ENCODE peak calls at places on chromosomes 6 and 20, in five cellular contexts. Q, W, P, I and U are unnamed samples.

GRCh38 chr20:14495066-14495465 is 157.7 kb upstream of the FLRT3 start:
- DNase-seq in Q (no peak), W (no peak), P (no peak), I (no peak), U (no peak)

GRCh38 chr6:87718662-87719433 is 16.8 kb upstream of the AKIRIN2 start:
- DNase-seq in Q (no peak), W (no peak), P (no peak), I (peak), U (no peak)

GRCh38 chr20:47922280-47922675 is 137.0 kb upstream of the SULF2 start:
- DNase-seq in Q (no peak), W (no peak), P (no peak), I (no peak), U (no peak)

GRCh38 chr6:71294121-71294523 is 5.5 kb downstream of the OGFRL1 start:
- DNase-seq in Q (no peak), W (no peak), P (no peak), I (no peak), U (no peak)

GRCh38 chr20:44714701-44715494 is at the start of gene CCN5:
- DNase-seq in Q (peak), W (peak), P (peak), I (peak), U (peak)

GRCh38 chr20:37901667-37902503 is 1.0 kb upstream of the VSTM2L start:
- DNase-seq in Q (peak), W (no peak), P (peak), I (no peak), U (peak)

GRCh38 chr6:31888281-31889258 is 8.9 kb downstream of the EHMT2 start:
- DNase-seq in Q (peak), W (no peak), P (peak), I (peak), U (no peak)

GRCh38 chr6:90428514-90428913 is 131.9 kb upstream of the BACH2 start:
- DNase-seq in Q (no peak), W (no peak), P (no peak), I (no peak), U (no peak)

GRCh38 chr20:62219101-62219991 is 732 bp downstream of the HRH3 start:
- DNase-seq in Q (no peak), W (no peak), P (no peak), I (no peak), U (no peak)

GRCh38 chr6:15595461-15596173 is 67.2 kb downstream of the DTNBP1 start:
- DNase-seq in Q (no peak), W (no peak), P (no peak), I (no peak), U (peak)

GRCh38 chr6:112357801-112358200 is 10.7 kb downstream of the RFPL4B start:
- DNase-seq in Q (no peak), W (no peak), P (no peak), I (no peak), U (no peak)

GRCh38 chr6:158903801-158904200 is 84.6 kb upstream of the EZR start:
- DNase-seq in Q (no peak), W (no peak), P (no peak), I (no peak), U (no peak)

GRCh38 chr20:63498950-63499332 is at the start of gene EEF1A2:
- DNase-seq in Q (peak), W (peak), P (peak), I (no peak), U (peak)

GRCh38 chr20:38270869-38271608 is 10.5 kb upstream of the KIAA1755 start:
- DNase-seq in Q (no peak), W (peak), P (no peak), I (no peak), U (no peak)

GRCh38 chr20:48186915-48187314 is 401.6 kb upstream of the SULF2 start:
- DNase-seq in Q (no peak), W (no peak), P (no peak), I (no peak), U (no peak)

GRCh38 chr6:139249387-139249786 is 42.4 kb downstream of the TXLNB start:
- DNase-seq in Q (no peak), W (no peak), P (no peak), I (no peak), U (no peak)

GRCh38 chr6:41652876-41653641 is 14.8 kb downstream of the MDFI start:
- DNase-seq in Q (peak), W (no peak), P (no peak), I (no peak), U (peak)

GRCh38 chr20:32495217-32495565 is 89.9 kb downstream of the NOL4L start:
- DNase-seq in Q (no peak), W (peak), P (no peak), I (no peak), U (no peak)

GRCh38 chr20:17747431-17747846 is 47.7 kb downstream of the BANF2 start:
- DNase-seq in Q (peak), W (no peak), P (no peak), I (no peak), U (no peak)

GRCh38 chr20:15289337-15289736 is 951.9 kb upstream of the FLRT3 start:
- DNase-seq in Q (no peak), W (no peak), P (no peak), I (no peak), U (no peak)

GRCh38 chr6:53833147-53833546 is 38.3 kb downstream of the LRRC1 start:
- DNase-seq in Q (no peak), W (no peak), P (no peak), I (no peak), U (no peak)

GRCh38 chr6:41072836-41073202 is at the start of gene NFYA:
- DNase-seq in Q (peak), W (no peak), P (peak), I (peak), U (peak)

GRCh38 chr6:167898673-167899311 is 72.1 kb downstream of the AFDN start:
- DNase-seq in Q (no peak), W (no peak), P (peak), I (no peak), U (no peak)

GRCh38 chr6:130105996-130106704 is 87.8 kb downstream of the L3MBTL3 start:
- DNase-seq in Q (no peak), W (no peak), P (no peak), I (no peak), U (no peak)

GRCh38 chr20:52426856-52427255 is 235.3 kb upstream of the ZFP64 start:
- DNase-seq in Q (no peak), W (no peak), P (no peak), I (no peak), U (no peak)

GRCh38 chr20:5153612-5154542 is 27.1 kb downstream of the CDS2 start:
- DNase-seq in Q (no peak), W (no peak), P (no peak), I (no peak), U (no peak)

GRCh38 chr6:68226460-68226859 is 408.6 kb upstream of the ADGRB3 start:
- DNase-seq in Q (no peak), W (no peak), P (peak), I (no peak), U (no peak)

GRCh38 chr6:56938634-56939294 is 16.1 kb upstream of the BEND6 start:
- DNase-seq in Q (no peak), W (no peak), P (no peak), I (no peak), U (no peak)

GRCh38 chr6:2659882-2660281 is 90.8 kb downstream of the MYLK4 start:
- DNase-seq in Q (no peak), W (no peak), P (no peak), I (no peak), U (no peak)

GRCh38 chr6:107230024-107230423 is 114.7 kb upstream of the BEND3 start:
- DNase-seq in Q (no peak), W (no peak), P (no peak), I (no peak), U (no peak)

GRCh38 chr20:2742934-2743559 is 50.5 kb downstream of the EBF4 start:
- DNase-seq in Q (peak), W (peak), P (peak), I (peak), U (peak)

GRCh38 chr6:17957488-17957887 is 29.9 kb downstream of the KIF13A start:
- DNase-seq in Q (no peak), W (no peak), P (no peak), I (no peak), U (no peak)

GRCh38 chr20:37542281-37542680 is 14.6 kb upstream of the BLCAP start:
- DNase-seq in Q (no peak), W (no peak), P (no peak), I (no peak), U (no peak)

GRCh38 chr6:6843777-6844176 is 255.3 kb downstream of the LY86 start:
- DNase-seq in Q (no peak), W (no peak), P (no peak), I (no peak), U (no peak)

GRCh38 chr6:46983007-46983411 is 59.1 kb downstream of the ADGRF1 start:
- DNase-seq in Q (no peak), W (no peak), P (no peak), I (no peak), U (peak)

GRCh38 chr6:12051861-12052368 is 39.8 kb downstream of the HIVEP1 start:
- DNase-seq in Q (no peak), W (no peak), P (no peak), I (peak), U (no peak)

DNA sequence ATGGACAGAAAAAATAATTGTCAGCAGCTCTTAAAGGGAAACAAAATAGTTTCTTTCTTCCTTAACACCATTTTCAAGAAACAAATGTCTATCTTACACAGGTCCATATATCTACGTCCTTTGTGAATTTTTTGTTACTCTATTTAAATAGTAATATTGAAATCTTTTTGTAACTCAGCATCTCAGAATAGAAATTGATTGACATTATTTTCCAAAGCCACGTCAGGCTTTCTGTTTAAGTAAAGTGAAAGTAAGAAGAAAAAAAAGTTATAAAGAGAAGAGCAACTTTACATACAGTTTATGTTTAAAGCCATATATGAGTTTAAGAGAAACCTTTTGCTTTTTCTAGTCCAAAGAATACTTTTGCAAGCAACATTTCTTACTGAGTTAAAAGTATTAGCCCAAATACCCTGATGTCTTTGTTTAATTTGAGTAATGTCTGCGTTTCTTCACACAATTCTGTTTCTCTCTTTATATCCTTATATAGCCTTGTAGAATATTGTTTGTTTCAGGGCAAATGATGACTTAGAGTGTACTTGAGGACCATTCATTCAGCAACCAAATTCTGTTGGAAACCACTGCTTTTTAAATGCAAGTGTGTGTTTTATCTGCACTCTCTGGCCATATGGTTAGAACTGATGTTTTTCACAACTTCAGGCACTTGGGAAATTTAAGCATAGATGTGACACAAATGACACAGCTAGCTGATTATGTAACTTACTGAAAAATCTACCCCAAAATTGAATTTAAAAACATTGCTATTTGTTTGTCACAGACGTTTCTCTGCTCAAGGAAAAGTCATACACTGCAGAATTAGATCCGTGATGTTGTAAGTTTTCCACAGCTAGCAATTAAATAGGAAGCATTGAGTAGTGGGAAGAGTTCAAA is 402.6 kb upstream of the SOX4 start:
- DNase-seq in Q (no peak), W (no peak), P (no peak), I (no peak), U (no peak)
- H3K4me3 ChIP-seq in Q (peak), W (peak), P (no peak), I (no peak), U (no peak)

GRCh38 chr6:13818341-13818740 is 4.0 kb upstream of the MCUR1 start:
- DNase-seq in Q (no peak), W (no peak), P (no peak), I (no peak), U (no peak)
- TF ChIP-seq EP300 in Q (no peak), W (no peak), P (no peak), I (no peak), U (no peak)

DNA sequence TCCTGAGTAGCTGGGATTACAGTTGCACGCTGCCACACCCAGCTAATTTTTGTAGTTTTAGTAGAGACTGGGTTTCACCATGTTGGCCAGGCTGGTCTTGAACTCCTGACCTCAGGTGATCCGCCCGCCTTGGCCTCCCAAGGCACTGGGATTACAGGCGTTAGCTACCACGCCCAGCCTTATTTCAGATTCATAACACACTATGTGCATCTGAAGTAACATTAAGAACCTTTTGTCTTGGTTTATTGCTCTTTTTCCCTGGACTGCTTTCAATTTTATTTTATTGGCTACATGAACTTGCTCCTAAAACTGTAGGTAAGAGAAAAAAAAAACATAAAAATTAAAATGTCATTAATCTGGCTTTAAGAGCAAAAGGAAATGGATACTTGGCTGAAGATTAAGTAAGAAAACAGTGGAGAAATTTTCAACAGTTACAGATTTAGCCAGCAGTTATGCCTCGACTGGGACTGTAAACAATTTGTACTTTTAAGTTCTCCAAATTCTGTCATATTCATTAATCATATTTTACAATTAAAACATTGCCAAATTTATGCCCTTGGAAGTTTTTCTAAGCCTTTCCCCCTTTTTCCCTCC is 62.5 kb downstream of the GJA1 start:
- DNase-seq in Q (no peak), W (no peak), P (no peak), I (no peak), U (no peak)
- TF ChIP-seq POLR2AphosphoS5 in Q (no peak), W (peak), P (no peak), I (no peak), U (no peak)

DNA sequence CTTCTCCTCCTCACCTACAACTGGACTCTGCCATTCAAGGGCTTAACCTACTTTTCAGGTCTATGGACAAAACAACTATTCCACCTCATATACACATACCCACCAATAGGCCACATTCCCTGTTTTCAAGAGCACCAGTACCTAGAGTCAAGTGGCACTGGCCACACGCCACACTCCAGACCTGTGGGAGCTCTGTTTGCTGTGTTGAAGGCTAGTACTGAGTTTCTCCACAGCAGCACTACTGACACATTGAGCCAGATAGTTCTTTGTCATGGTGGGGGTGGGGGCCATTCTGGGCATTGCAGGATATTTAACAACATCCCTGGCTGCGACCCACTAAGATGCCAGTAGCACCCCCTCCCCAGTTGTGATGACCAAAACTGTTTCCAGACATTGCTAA is 84.1 kb downstream of the RALGAPA2 start:
- DNase-seq in Q (no peak), W (no peak), P (no peak), I (no peak), U (no peak)
- H3K4me3 ChIP-seq in Q (no peak), W (no peak), P (no peak), I (no peak), U (no peak)

GRCh38 chr6:136288566-136289326 is 900 bp downstream of the BCLAF1 start:
- DNase-seq in Q (peak), W (peak), P (peak), I (peak), U (peak)

GRCh38 chr6:136289327-136289578 is 393 bp downstream of the BCLAF1 start:
- DNase-seq in Q (peak), W (peak), P (peak), I (peak), U (peak)

GRCh38 chr6:136289579-136290405 is at the start of gene BCLAF1:
- DNase-seq in Q (peak), W (peak), P (peak), I (peak), U (peak)

GRCh38 chr6:136294621-136295020 is 5.0 kb upstream of the BCLAF1 start:
- DNase-seq in Q (no peak), W (no peak), P (no peak), I (no peak), U (no peak)

GRCh38 chr6:136290406-136291010 is 862 bp upstream of the BCLAF1 start:
- DNase-seq in Q (peak), W (peak), P (peak), I (peak), U (peak)
- TF ChIP-seq EP300 in Q (no peak), W (no peak), P (no peak), I (no peak), U (no peak)

DNA sequence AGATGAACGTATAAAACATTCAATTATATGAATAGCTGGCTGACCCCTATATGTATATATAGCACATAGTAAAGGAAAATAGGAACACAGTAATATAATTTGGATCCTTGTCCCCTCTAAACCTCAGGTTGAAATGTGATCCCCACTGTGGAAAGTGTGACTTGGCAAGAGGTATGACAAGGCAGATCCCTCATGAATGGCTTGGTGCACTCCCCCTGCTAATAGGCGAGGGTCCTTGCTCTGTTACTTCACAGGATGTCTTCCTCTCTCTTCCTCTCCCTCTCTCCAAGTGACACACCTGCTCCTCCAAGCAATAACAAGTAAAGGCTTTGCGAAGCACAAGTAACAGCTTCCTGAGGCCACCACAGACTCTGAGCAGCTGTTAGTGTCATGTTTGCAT is 16.4 kb downstream of the ROMO1 start:
- DNase-seq in Q (no peak), W (no peak), P (no peak), I (no peak), U (no peak)
- TF ChIP-seq POLR2AphosphoS5 in Q (no peak), W (no peak), P (no peak), I (no peak), U (no peak)

DNA sequence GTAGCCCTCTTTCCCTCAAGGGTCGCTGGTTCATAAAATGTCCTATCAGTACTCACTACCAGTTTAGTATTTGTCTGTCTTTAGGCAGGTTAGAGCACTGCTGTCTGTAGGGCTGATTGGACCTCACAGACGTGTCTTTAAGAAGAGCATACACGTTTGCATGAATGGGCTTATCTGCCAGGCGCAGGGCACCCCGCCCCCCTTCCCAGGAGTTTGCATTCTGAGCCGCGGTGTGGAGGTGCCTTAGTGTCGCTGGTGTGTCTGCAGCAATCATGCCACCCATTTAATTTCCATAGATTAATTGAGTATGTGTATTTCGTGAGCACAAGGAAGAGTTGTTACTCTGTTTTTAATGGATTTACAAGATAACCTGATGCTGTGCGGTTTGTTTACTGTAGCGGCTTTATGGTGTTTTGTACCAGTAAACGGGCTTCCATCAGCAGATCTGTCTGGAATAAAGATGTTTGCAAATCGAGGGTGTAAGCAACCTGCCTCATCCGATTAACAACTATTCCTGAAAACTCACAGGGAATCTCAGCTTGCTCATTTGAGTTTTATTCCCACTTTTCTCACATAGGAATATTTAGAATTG is 107.7 kb downstream of the ZDHHC14 start:
- DNase-seq in Q (no peak), W (no peak), P (peak), I (no peak), U (no peak)
- H3K4me3 ChIP-seq in Q (no peak), W (no peak), P (peak), I (no peak), U (no peak)

GRCh38 chr6:131754715-131755567 is 44.1 kb upstream of the CTAGE9 start:
- DNase-seq in Q (no peak), W (no peak), P (no peak), I (no peak), U (no peak)
- TF ChIP-seq EP300 in Q (no peak), W (no peak), P (no peak), I (no peak), U (no peak)